ENCODE peak calls at places on chromosomes 2 and 18, in four cellular contexts. One of them, this sample, is unnamed. For H3K27me3, the result is how much of the 10 kb centered on the place peaks cover.

GRCh38 chr18:79572093-79572780 is 107.4 kb upstream of the CTDP1 start:
- DNase-seq in fibroblast of lung: no peak
- DNase-seq in neuronal stem cell: no peak
- DNase-seq in mesenchymal stem cell: no peak
- DNase-seq in this sample: no peak

GRCh38 chr2:114688241-114688640 is 245.8 kb downstream of the DPP10 start:
- DNase-seq in fibroblast of lung: no peak
- DNase-seq in neuronal stem cell: no peak
- DNase-seq in mesenchymal stem cell: no peak
- DNase-seq in this sample: no peak

GRCh38 chr2:234308814-234309195 is 188.1 kb downstream of the ARL4C start:
- DNase-seq in fibroblast of lung: peak
- DNase-seq in neuronal stem cell: no peak
- DNase-seq in mesenchymal stem cell: no peak
- DNase-seq in this sample: no peak

GRCh38 chr2:70828914-70829824 is 6.4 kb downstream of the CD207 start:
- DNase-seq in fibroblast of lung: peak
- DNase-seq in neuronal stem cell: no peak
- DNase-seq in mesenchymal stem cell: no peak
- DNase-seq in this sample: no peak

GRCh38 chr18:54947115-54947514 is 12.1 kb downstream of the CCDC68 start:
- DNase-seq in fibroblast of lung: no peak
- DNase-seq in neuronal stem cell: no peak
- DNase-seq in mesenchymal stem cell: no peak
- DNase-seq in this sample: no peak

GRCh38 chr18:59024829-59025228 is 114.9 kb upstream of the SEC11C start:
- DNase-seq in fibroblast of lung: peak
- DNase-seq in neuronal stem cell: no peak
- DNase-seq in mesenchymal stem cell: peak
- DNase-seq in this sample: peak

GRCh38 chr2:225177098-225177497 is 134.8 kb upstream of the DOCK10 start:
- DNase-seq in fibroblast of lung: peak
- DNase-seq in neuronal stem cell: no peak
- DNase-seq in mesenchymal stem cell: peak
- DNase-seq in this sample: peak

GRCh38 chr2:62175728-62176127 is 20.2 kb upstream of the B3GNT2 start:
- DNase-seq in fibroblast of lung: no peak
- DNase-seq in neuronal stem cell: no peak
- DNase-seq in mesenchymal stem cell: no peak
- DNase-seq in this sample: no peak

GRCh38 chr2:98664323-98664722 is 55.9 kb downstream of the UNC50 start:
- DNase-seq in fibroblast of lung: no peak
- DNase-seq in neuronal stem cell: no peak
- DNase-seq in mesenchymal stem cell: no peak
- DNase-seq in this sample: peak

GRCh38 chr2:156864230-156864629 is 393.3 kb upstream of the GALNT5 start:
- DNase-seq in fibroblast of lung: peak
- DNase-seq in neuronal stem cell: no peak
- DNase-seq in mesenchymal stem cell: no peak
- DNase-seq in this sample: peak

GRCh38 chr2:179898873-179899272 is 37.5 kb upstream of the ZNF385B start:
- DNase-seq in fibroblast of lung: peak
- DNase-seq in neuronal stem cell: peak
- DNase-seq in mesenchymal stem cell: peak
- DNase-seq in this sample: no peak

GRCh38 chr2:239169311-239170048 is 231.3 kb downstream of the HDAC4 start:
- DNase-seq in fibroblast of lung: no peak
- DNase-seq in neuronal stem cell: no peak
- DNase-seq in mesenchymal stem cell: no peak
- DNase-seq in this sample: no peak

GRCh38 chr2:201680743-201681142 is 17.7 kb downstream of the MPP4 start:
- DNase-seq in fibroblast of lung: no peak
- DNase-seq in neuronal stem cell: peak
- DNase-seq in mesenchymal stem cell: no peak
- DNase-seq in this sample: no peak

GRCh38 chr18:24220318-24220688 is 81.4 kb downstream of the CABYR start:
- DNase-seq in fibroblast of lung: no peak
- DNase-seq in neuronal stem cell: no peak
- DNase-seq in mesenchymal stem cell: no peak
- DNase-seq in this sample: no peak

GRCh38 chr2:8475349-8476045 is 206.4 kb upstream of the ID2 start:
- DNase-seq in fibroblast of lung: no peak
- DNase-seq in neuronal stem cell: no peak
- DNase-seq in mesenchymal stem cell: no peak
- DNase-seq in this sample: no peak

GRCh38 chr2:233976690-233977294 is 59.6 kb downstream of the TRPM8 start:
- DNase-seq in fibroblast of lung: peak
- DNase-seq in neuronal stem cell: peak
- DNase-seq in mesenchymal stem cell: peak
- DNase-seq in this sample: peak

GRCh38 chr18:2932247-2933181 is 80.4 kb downstream of the LPIN2 start:
- DNase-seq in fibroblast of lung: peak
- DNase-seq in neuronal stem cell: peak
- DNase-seq in mesenchymal stem cell: peak
- DNase-seq in this sample: peak

GRCh38 chr18:69992776-69993175 is 45.1 kb upstream of the CD226 start:
- DNase-seq in fibroblast of lung: peak
- DNase-seq in neuronal stem cell: no peak
- DNase-seq in mesenchymal stem cell: no peak
- DNase-seq in this sample: no peak

GRCh38 chr2:24051833-24052232 is 2.3 kb downstream of the FKBP1B start:
- DNase-seq in fibroblast of lung: no peak
- DNase-seq in neuronal stem cell: no peak
- DNase-seq in mesenchymal stem cell: no peak
- DNase-seq in this sample: no peak

GRCh38 chr2:84768840-84769239 is 112.0 kb downstream of the TRABD2A start:
- DNase-seq in fibroblast of lung: no peak
- DNase-seq in neuronal stem cell: no peak
- DNase-seq in mesenchymal stem cell: no peak
- DNase-seq in this sample: no peak

GRCh38 chr2:112121682-112122254 is 16.4 kb upstream of the FBLN7 start:
- DNase-seq in fibroblast of lung: peak
- DNase-seq in neuronal stem cell: no peak
- DNase-seq in mesenchymal stem cell: peak
- DNase-seq in this sample: peak

GRCh38 chr2:232781765-232782164 is 5.4 kb upstream of the KCNJ13 start:
- DNase-seq in fibroblast of lung: peak
- DNase-seq in neuronal stem cell: no peak
- DNase-seq in mesenchymal stem cell: peak
- DNase-seq in this sample: peak

GRCh38 chr2:15315411-15315810 is 245.7 kb downstream of the NBAS start:
- DNase-seq in fibroblast of lung: no peak
- DNase-seq in neuronal stem cell: no peak
- DNase-seq in mesenchymal stem cell: no peak
- DNase-seq in this sample: no peak

GRCh38 chr2:221750317-221750716 is 178.2 kb upstream of the EPHA4 start:
- DNase-seq in fibroblast of lung: peak
- DNase-seq in neuronal stem cell: no peak
- DNase-seq in mesenchymal stem cell: peak
- DNase-seq in this sample: peak

GRCh38 chr2:6723865-6724571 is 141.7 kb downstream of the CMPK2 start:
- DNase-seq in fibroblast of lung: no peak
- DNase-seq in neuronal stem cell: no peak
- DNase-seq in mesenchymal stem cell: no peak
- DNase-seq in this sample: no peak

GRCh38 chr2:12293868-12294267 is 422.9 kb upstream of the TRIB2 start:
- DNase-seq in fibroblast of lung: peak
- DNase-seq in neuronal stem cell: no peak
- DNase-seq in mesenchymal stem cell: no peak
- DNase-seq in this sample: no peak

GRCh38 chr2:142716463-142717242 is 160.8 kb upstream of the KYNU start:
- DNase-seq in fibroblast of lung: peak
- DNase-seq in neuronal stem cell: peak
- DNase-seq in mesenchymal stem cell: peak
- DNase-seq in this sample: no peak

GRCh38 chr2:9565436-9566153 is 10.0 kb upstream of the ADAM17 start:
- DNase-seq in fibroblast of lung: peak
- DNase-seq in neuronal stem cell: no peak
- DNase-seq in mesenchymal stem cell: peak
- DNase-seq in this sample: peak

DNA sequence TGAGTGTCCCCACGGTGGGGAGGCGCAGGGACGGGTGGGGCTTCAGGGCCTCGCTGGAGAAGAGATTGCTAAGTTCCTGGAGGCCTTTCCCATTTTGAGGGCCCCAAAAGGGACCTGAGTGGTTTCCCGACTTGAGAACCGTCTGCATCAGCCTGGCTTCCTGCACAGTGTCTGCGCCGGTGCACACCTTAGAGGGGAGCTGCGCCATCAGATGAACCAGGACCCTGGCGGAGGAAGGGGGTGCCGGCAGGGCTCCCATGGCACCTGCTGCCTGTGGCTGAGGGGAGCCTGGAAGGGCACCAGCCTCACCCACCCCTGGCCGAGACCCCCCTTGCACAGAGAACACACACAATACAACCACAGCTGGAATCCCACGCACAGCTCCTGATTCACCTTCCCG is 465.1 kb upstream of the MYT1L start:
- DNase-seq in fibroblast of lung: no peak
- DNase-seq in neuronal stem cell: no peak
- DNase-seq in mesenchymal stem cell: no peak
- DNase-seq in this sample: no peak
- H3K27me3 ChIP-seq in fibroblast of lung: under half
- H3K27me3 ChIP-seq in neuronal stem cell: under half
- H3K27me3 ChIP-seq in mesenchymal stem cell: under half
- H3K27me3 ChIP-seq in this sample: under half

GRCh38 chr2:215156453-215156852 is 18.0 kb upstream of the ABCA12 start:
- DNase-seq in fibroblast of lung: no peak
- DNase-seq in neuronal stem cell: no peak
- DNase-seq in mesenchymal stem cell: no peak
- DNase-seq in this sample: no peak
- H3K9ac ChIP-seq in fibroblast of lung: no peak
- H3K9ac ChIP-seq in neuronal stem cell: no peak
- H3K9ac ChIP-seq in mesenchymal stem cell: no peak
- H3K9ac ChIP-seq in this sample: no peak

DNA sequence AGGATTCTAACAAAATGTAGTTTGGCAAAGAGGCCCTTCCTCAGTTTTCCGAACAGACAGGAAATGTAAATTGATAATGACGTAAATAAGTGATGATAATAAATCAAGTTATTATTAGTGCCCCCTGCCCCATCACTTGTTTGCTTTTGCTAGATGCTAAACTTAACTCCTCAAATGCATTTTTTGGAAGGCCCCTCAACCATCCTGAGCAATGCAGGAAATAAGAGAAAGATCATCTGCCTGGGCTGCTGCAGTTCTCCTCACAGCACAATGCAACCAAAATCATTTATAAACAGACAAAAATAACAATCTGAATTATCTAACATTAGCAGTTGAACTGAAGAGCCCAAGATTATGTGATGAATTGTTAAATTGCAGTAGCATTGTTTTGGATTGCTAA is 62.6 kb upstream of the PSMD14 start:
- DNase-seq in fibroblast of lung: no peak
- DNase-seq in neuronal stem cell: no peak
- DNase-seq in mesenchymal stem cell: no peak
- DNase-seq in this sample: no peak
- H3K4me3 ChIP-seq in fibroblast of lung: no peak
- H3K4me3 ChIP-seq in neuronal stem cell: no peak
- H3K4me3 ChIP-seq in mesenchymal stem cell: no peak
- H3K4me3 ChIP-seq in this sample: no peak

GRCh38 chr2:118614856-118615255 is 232.6 kb downstream of the EN1 start:
- DNase-seq in fibroblast of lung: peak
- DNase-seq in neuronal stem cell: no peak
- DNase-seq in mesenchymal stem cell: no peak
- DNase-seq in this sample: peak

GRCh38 chr2:118618279-118618678 is 229.2 kb downstream of the EN1 start:
- DNase-seq in fibroblast of lung: no peak
- DNase-seq in neuronal stem cell: peak
- DNase-seq in mesenchymal stem cell: no peak
- DNase-seq in this sample: no peak

GRCh38 chr2:118613742-118614141 is 233.7 kb downstream of the EN1 start:
- DNase-seq in fibroblast of lung: no peak
- DNase-seq in neuronal stem cell: no peak
- DNase-seq in mesenchymal stem cell: no peak
- DNase-seq in this sample: no peak

DNA sequence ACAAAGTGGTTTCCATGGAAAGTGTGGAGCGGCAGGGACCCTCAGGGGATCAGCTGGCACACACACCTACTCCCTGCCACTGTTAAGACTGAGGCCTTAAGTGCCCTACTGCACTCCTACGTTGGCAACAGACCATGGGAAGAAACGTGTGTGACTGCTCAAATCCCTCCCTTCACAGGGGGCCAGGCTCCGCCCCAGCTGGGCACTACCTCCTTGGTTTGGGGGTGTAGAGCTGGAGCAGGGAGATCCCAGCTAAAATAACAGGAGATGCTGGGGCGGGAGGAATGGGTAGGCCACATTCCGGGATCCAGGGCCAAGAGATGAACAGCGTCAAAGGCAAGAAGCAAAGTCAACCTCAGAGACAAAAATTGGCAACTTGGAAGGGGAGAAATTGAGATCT is 231.0 kb downstream of the EN1 start:
- DNase-seq in fibroblast of lung: no peak
- DNase-seq in neuronal stem cell: no peak
- DNase-seq in mesenchymal stem cell: no peak
- DNase-seq in this sample: no peak
- H3K27me3 ChIP-seq in fibroblast of lung: under half
- H3K27me3 ChIP-seq in neuronal stem cell: under half
- H3K27me3 ChIP-seq in mesenchymal stem cell: under half
- H3K27me3 ChIP-seq in this sample: under half

GRCh38 chr18:12571617-12572016 is 86.3 kb downstream of the SPIRE1 start:
- DNase-seq in fibroblast of lung: no peak
- DNase-seq in neuronal stem cell: no peak
- DNase-seq in mesenchymal stem cell: peak
- DNase-seq in this sample: no peak
- H3K9ac ChIP-seq in fibroblast of lung: no peak
- H3K9ac ChIP-seq in neuronal stem cell: no peak
- H3K9ac ChIP-seq in mesenchymal stem cell: no peak
- H3K9ac ChIP-seq in this sample: no peak

This sample was measured in adipocyte.